ENCODE peak calls at places on chromosome 11, in four cellular contexts. One of them, this sample, is unnamed.

GRCh38 chr11:19345848-19346681 is 105.3 kb upstream of the E2F8 start:
- DNase-seq in pancreas: peak
- DNase-seq in PC-9: no peak
- DNase-seq in heart right ventricle: peak
- DNase-seq in this sample: no peak

GRCh38 chr11:88414981-88415391 is 77.5 kb upstream of the CTSC start:
- DNase-seq in heart right ventricle: no peak
- DNase-seq in pancreas: no peak
- DNase-seq in PC-9: peak
- DNase-seq in this sample: peak

GRCh38 chr11:133828861-133829260 is 16.5 kb downstream of the SPATA19 start:
- DNase-seq in PC-9: no peak
- DNase-seq in heart right ventricle: no peak
- DNase-seq in pancreas: no peak
- DNase-seq in this sample: no peak

GRCh38 chr11:539971-540481 is 2.7 kb downstream of the LRRC56 start:
- DNase-seq in pancreas: no peak
- DNase-seq in PC-9: no peak
- DNase-seq in heart right ventricle: no peak
- DNase-seq in this sample: no peak

GRCh38 chr11:12066056-12066798 is 44.2 kb upstream of the MICAL2 start:
- DNase-seq in pancreas: peak
- DNase-seq in PC-9: peak
- DNase-seq in heart right ventricle: no peak
- DNase-seq in this sample: peak

GRCh38 chr11:33624082-33624481 is 76.5 kb downstream of the C11orf91 start:
- DNase-seq in heart right ventricle: peak
- DNase-seq in pancreas: no peak
- DNase-seq in PC-9: no peak
- DNase-seq in this sample: no peak

GRCh38 chr11:129143335-129143734 is 48.8 kb downstream of the ARHGAP32 start:
- DNase-seq in PC-9: peak
- DNase-seq in heart right ventricle: peak
- DNase-seq in pancreas: peak
- DNase-seq in this sample: peak

GRCh38 chr11:34379081-34379480 is 21.3 kb upstream of the ABTB2 start:
- DNase-seq in heart right ventricle: no peak
- DNase-seq in PC-9: peak
- DNase-seq in pancreas: no peak
- DNase-seq in this sample: peak

GRCh38 chr11:17561111-17561415 is 14.0 kb downstream of the OTOG start:
- DNase-seq in heart right ventricle: no peak
- DNase-seq in pancreas: no peak
- DNase-seq in PC-9: no peak
- DNase-seq in this sample: no peak

GRCh38 chr11:74418509-74418895 is 20.3 kb upstream of the PGM2L1 start:
- DNase-seq in PC-9: no peak
- DNase-seq in heart right ventricle: no peak
- DNase-seq in pancreas: no peak
- DNase-seq in this sample: peak

GRCh38 chr11:39374963-39375698 is 2084.3 kb downstream of the LRRC4C start:
- DNase-seq in heart right ventricle: no peak
- DNase-seq in PC-9: no peak
- DNase-seq in pancreas: no peak
- DNase-seq in this sample: peak

GRCh38 chr11:15683528-15683927 is 568.8 kb downstream of the INSC start:
- DNase-seq in heart right ventricle: no peak
- DNase-seq in pancreas: no peak
- DNase-seq in PC-9: no peak
- DNase-seq in this sample: no peak

GRCh38 chr11:77200869-77201268 is 72.8 kb downstream of the MYO7A start:
- DNase-seq in heart right ventricle: no peak
- DNase-seq in pancreas: no peak
- DNase-seq in PC-9: no peak
- DNase-seq in this sample: no peak

GRCh38 chr11:68051191-68052136 is 12.6 kb downstream of the TCIRG1 start:
- DNase-seq in PC-9: no peak
- DNase-seq in heart right ventricle: no peak
- DNase-seq in pancreas: peak
- DNase-seq in this sample: no peak

GRCh38 chr11:70574725-70575347 is 176.5 kb downstream of the CTTN start:
- DNase-seq in heart right ventricle: no peak
- DNase-seq in pancreas: no peak
- DNase-seq in PC-9: no peak
- DNase-seq in this sample: no peak

GRCh38 chr11:66327171-66328035 is 8.8 kb downstream of the RIN1 start:
- DNase-seq in heart right ventricle: no peak
- DNase-seq in PC-9: no peak
- DNase-seq in pancreas: no peak
- DNase-seq in this sample: peak

DNA sequence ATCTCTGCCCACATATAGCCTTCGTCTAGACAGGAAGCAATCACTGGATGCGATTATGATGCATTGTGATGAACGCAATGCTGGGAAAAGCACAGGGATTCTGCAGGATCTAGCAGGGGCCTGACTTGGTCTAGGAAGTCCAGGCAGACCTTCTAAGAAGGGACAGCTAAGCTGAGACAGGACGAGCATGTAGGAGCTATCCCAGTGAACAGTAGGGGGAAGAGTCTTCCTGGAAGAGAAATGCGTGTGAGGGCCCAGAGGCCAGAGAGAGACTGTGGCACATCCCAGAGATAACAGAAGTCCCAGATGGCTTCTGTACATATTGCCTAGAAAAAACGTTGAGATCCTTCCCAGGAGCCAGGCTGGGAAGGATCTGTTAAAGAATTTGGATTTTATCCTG is 24.5 kb downstream of the RCN1 start:
- DNase-seq in PC-9: no peak
- DNase-seq in pancreas: no peak
- DNase-seq in heart right ventricle: no peak
- DNase-seq in this sample: no peak
- TF ChIP-seq CTCF in PC-9: no peak
- TF ChIP-seq CTCF in pancreas: no peak
- TF ChIP-seq CTCF in heart right ventricle: no peak
- TF ChIP-seq CTCF in this sample: no peak

GRCh38 chr11:120882237-120882636 is 141.7 kb upstream of the TBCEL start:
- DNase-seq in heart right ventricle: no peak
- DNase-seq in PC-9: no peak
- DNase-seq in pancreas: no peak
- DNase-seq in this sample: no peak
- TF ChIP-seq CTCF in heart right ventricle: no peak
- TF ChIP-seq CTCF in PC-9: no peak
- TF ChIP-seq CTCF in pancreas: no peak
- TF ChIP-seq CTCF in this sample: no peak

GRCh38 chr11:124778281-124778680 is 16.2 kb upstream of the ESAM start:
- DNase-seq in heart right ventricle: no peak
- DNase-seq in PC-9: no peak
- DNase-seq in pancreas: no peak
- DNase-seq in this sample: no peak
- TF ChIP-seq CTCF in heart right ventricle: no peak
- TF ChIP-seq CTCF in PC-9: peak
- TF ChIP-seq CTCF in pancreas: no peak
- TF ChIP-seq CTCF in this sample: peak

DNA sequence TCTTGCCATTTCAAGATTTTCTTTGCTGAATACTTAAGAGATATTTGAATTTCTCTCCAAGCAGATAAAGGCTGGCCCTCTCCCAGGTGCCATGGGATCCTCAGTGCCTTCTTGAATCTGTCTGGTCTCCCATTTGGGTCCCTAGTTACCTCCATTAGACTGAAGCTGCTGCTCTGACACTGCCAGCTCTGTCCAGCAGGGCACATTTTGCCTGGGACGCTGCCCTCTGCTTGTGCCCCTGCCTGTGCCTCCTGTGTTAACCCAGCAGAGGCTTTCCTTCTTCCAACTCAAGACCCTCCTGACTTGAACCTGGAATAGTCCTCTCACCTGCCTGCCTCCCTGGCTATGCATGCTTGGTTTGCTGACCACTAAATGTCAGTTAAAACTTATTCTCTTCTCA is 406.3 kb downstream of the BUD13 start:
- DNase-seq in pancreas: no peak
- DNase-seq in heart right ventricle: no peak
- DNase-seq in PC-9: no peak
- DNase-seq in this sample: no peak
- TF ChIP-seq CTCF in pancreas: no peak
- TF ChIP-seq CTCF in heart right ventricle: no peak
- TF ChIP-seq CTCF in PC-9: no peak
- TF ChIP-seq CTCF in this sample: no peak

GRCh38 chr11:84345027-84345426 is 1058.9 kb upstream of the CCDC90B start:
- DNase-seq in heart right ventricle: no peak
- DNase-seq in PC-9: no peak
- DNase-seq in pancreas: no peak
- DNase-seq in this sample: no peak

GRCh38 chr11:84345597-84345996 is 1059.4 kb upstream of the CCDC90B start:
- DNase-seq in heart right ventricle: no peak
- DNase-seq in PC-9: no peak
- DNase-seq in pancreas: no peak
- DNase-seq in this sample: no peak

DNA sequence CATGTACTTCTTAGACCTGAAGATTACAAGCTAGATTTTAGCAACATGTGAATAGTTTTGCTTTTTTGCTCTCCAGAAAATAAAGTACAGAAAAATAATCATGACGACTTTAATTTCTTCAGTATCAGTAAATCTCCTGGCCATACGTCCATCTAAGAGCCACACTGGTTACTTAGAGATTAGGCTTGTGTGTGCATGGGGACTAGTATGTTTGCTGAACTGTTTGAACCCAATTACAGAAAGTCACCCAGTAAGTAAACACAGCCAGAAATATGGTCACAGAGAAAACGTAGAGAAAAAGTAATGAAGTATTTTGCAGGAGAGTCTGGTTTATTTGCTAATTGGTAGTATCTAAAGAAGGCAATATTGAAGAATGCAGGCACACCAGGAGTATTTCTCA is 1053.6 kb upstream of the CCDC90B start:
- DNase-seq in PC-9: no peak
- DNase-seq in pancreas: no peak
- DNase-seq in heart right ventricle: no peak
- DNase-seq in this sample: no peak
- TF ChIP-seq CTCF in PC-9: no peak
- TF ChIP-seq CTCF in pancreas: no peak
- TF ChIP-seq CTCF in heart right ventricle: no peak
- TF ChIP-seq CTCF in this sample: no peak

GRCh38 chr11:45180888-45181594 is 34.6 kb downstream of the PRDM11 start:
- DNase-seq in heart right ventricle: peak
- DNase-seq in PC-9: peak
- DNase-seq in pancreas: peak
- DNase-seq in this sample: peak
- TF ChIP-seq CTCF in heart right ventricle: no peak
- TF ChIP-seq CTCF in PC-9: no peak
- TF ChIP-seq CTCF in pancreas: no peak
- TF ChIP-seq CTCF in this sample: no peak

GRCh38 chr11:112589132-112589531 is 328.5 kb upstream of the PLET1 start:
- DNase-seq in PC-9: no peak
- DNase-seq in pancreas: no peak
- DNase-seq in heart right ventricle: no peak
- DNase-seq in this sample: no peak
- TF ChIP-seq CTCF in PC-9: no peak
- TF ChIP-seq CTCF in pancreas: no peak
- TF ChIP-seq CTCF in heart right ventricle: no peak
- TF ChIP-seq CTCF in this sample: no peak

GRCh38 chr11:43508511-43508918 is 149.8 kb downstream of the TTC17 start:
- DNase-seq in pancreas: no peak
- DNase-seq in PC-9: no peak
- DNase-seq in heart right ventricle: no peak
- DNase-seq in this sample: peak

GRCh38 chr11:43505171-43505570 is 146.5 kb downstream of the TTC17 start:
- DNase-seq in heart right ventricle: no peak
- DNase-seq in pancreas: no peak
- DNase-seq in PC-9: no peak
- DNase-seq in this sample: no peak

GRCh38 chr11:43503417-43503816 is 144.7 kb downstream of the TTC17 start:
- DNase-seq in heart right ventricle: no peak
- DNase-seq in PC-9: no peak
- DNase-seq in pancreas: no peak
- DNase-seq in this sample: no peak

GRCh38 chr11:43507171-43507570 is 148.5 kb downstream of the TTC17 start:
- DNase-seq in pancreas: no peak
- DNase-seq in PC-9: no peak
- DNase-seq in heart right ventricle: no peak
- DNase-seq in this sample: no peak

DNA sequence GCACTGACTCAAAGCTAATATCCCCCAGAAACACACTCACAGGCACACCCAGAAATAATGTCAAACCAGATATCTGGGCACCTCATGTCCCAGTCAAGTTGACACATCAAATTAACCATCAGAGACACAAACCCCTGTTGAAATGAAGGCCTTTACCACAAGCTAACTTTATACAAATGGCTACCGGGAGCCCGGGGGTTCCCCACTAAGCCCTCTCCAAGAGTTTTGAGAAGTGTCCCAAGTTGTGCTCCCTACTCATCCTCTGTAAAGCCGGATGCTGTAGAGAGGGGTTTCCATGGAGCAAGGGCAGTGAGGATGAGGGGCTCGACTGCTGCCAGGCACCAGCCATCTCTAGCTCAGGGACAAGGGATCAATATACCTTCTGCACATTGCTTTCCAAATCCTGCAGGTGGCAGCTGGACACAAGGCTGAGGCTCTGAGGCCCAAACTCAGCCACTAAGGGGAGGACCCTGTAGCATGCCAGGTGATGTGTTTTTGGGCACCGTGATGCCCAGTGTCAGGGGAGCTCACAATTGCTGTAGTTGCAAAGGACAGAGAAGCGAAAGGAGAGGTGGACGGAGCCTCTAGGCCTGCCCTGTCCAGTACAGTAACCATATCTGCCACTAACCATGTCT is 145.7 kb downstream of the TTC17 start:
- DNase-seq in heart right ventricle: no peak
- DNase-seq in pancreas: peak
- DNase-seq in PC-9: peak
- DNase-seq in this sample: peak
- TF ChIP-seq CTCF in heart right ventricle: peak
- TF ChIP-seq CTCF in pancreas: no peak
- TF ChIP-seq CTCF in PC-9: peak
- TF ChIP-seq CTCF in this sample: peak

GRCh38 chr11:8911040-8911823 is at the start of gene AKIP1:
- DNase-seq in PC-9: peak
- DNase-seq in pancreas: peak
- DNase-seq in heart right ventricle: peak
- DNase-seq in this sample: peak
- TF ChIP-seq CTCF in PC-9: no peak
- TF ChIP-seq CTCF in pancreas: no peak
- TF ChIP-seq CTCF in heart right ventricle: no peak
- TF ChIP-seq CTCF in this sample: no peak

GRCh38 chr11:10181811-10182210 is 112.2 kb downstream of the SBF2 start:
- DNase-seq in heart right ventricle: no peak
- DNase-seq in pancreas: no peak
- DNase-seq in PC-9: no peak
- DNase-seq in this sample: peak
- TF ChIP-seq CTCF in heart right ventricle: peak
- TF ChIP-seq CTCF in pancreas: no peak
- TF ChIP-seq CTCF in PC-9: peak
- TF ChIP-seq CTCF in this sample: peak